ENCODE peak calls at places on chromosomes 7 and 10, in six cellular contexts. X is heart right ventricle, D is transverse colon, C is left ventricle myocardium inferior, N is pancreas, V is lower leg skin. Q is an unnamed sample.

GRCh38 chr10:97025613-97026242 is 160.0 kb downstream of the SLIT1 start:
- DNase-seq in C (no peak), N (peak; percentile 58), X (no peak), D (peak; percentile 69), V (no peak), Q (no peak)

GRCh38 chr7:55120501-55121198 is 101.8 kb downstream of the EGFR start:
- DNase-seq in X (peak; percentile 64), N (peak; percentile 40), V (peak; percentile 79), D (no peak), C (peak; percentile 70), Q (no peak)

GRCh38 chr7:17963281-17963680 is 23.0 kb upstream of the SNX13 start:
- DNase-seq in X (no peak), C (no peak), N (no peak), D (no peak), V (no peak), Q (peak; percentile 46)

GRCh38 chr10:77842652-77843212 is 83.8 kb downstream of the DLG5 start:
- DNase-seq in C (no peak), D (no peak), X (no peak), N (no peak), V (no peak), Q (no peak)

GRCh38 chr7:47078241-47078640 is 503.7 kb downstream of the TNS3 start:
- DNase-seq in C (no peak), D (no peak), X (no peak), N (no peak), V (no peak), Q (no peak)

GRCh38 chr10:78354101-78354500 is 320.4 kb downstream of the RPS24 start:
- DNase-seq in D (no peak), N (no peak), X (no peak), V (no peak), C (no peak), Q (no peak)

GRCh38 chr10:3125527-3126170 is 46.9 kb downstream of the PITRM1 start:
- DNase-seq in C (no peak), D (no peak), X (no peak), N (no peak), V (no peak), Q (no peak)

GRCh38 chr10:113620486-113620885 is 43.4 kb downstream of the NRAP start:
- DNase-seq in D (no peak), X (no peak), V (no peak), C (no peak), N (no peak), Q (no peak)

GRCh38 chr10:110200518-110200917 is 6.9 kb upstream of the MXI1 start:
- DNase-seq in D (no peak), C (no peak), N (no peak), V (no peak), X (no peak), Q (no peak)

GRCh38 chr7:151122276-151122675 is 36.0 kb downstream of the AGAP3 start:
- DNase-seq in X (no peak), V (no peak), C (no peak), N (no peak), D (no peak), Q (no peak)

GRCh38 chr10:19788075-19788686 is 28.1 kb upstream of the PLXDC2 start:
- DNase-seq in X (no peak), N (no peak), C (no peak), V (no peak), D (peak; percentile 23), Q (peak; percentile 18)

GRCh38 chr7:16826061-16826460 is 21.3 kb upstream of the AGR2 start:
- DNase-seq in X (no peak), N (no peak), C (no peak), D (no peak), V (no peak), Q (no peak)

GRCh38 chr10:79147796-79148451 is 79.2 kb downstream of the ZMIZ1 start:
- DNase-seq in V (no peak), D (no peak), N (no peak), C (no peak), X (no peak), Q (no peak)

GRCh38 chr7:92279429-92280031 is 33.8 kb downstream of the ANKIB1 start:
- DNase-seq in V (no peak), X (no peak), N (no peak), C (no peak), D (no peak), Q (no peak)

GRCh38 chr7:94190599-94191061 is 186.5 kb upstream of the BET1 start:
- DNase-seq in N (no peak), D (no peak), V (no peak), C (no peak), X (no peak), Q (peak; percentile 80)

GRCh38 chr10:75295901-75296441 is 60.2 kb upstream of the COMTD1 start:
- DNase-seq in X (no peak), N (no peak), D (no peak), C (no peak), V (peak; percentile 89), Q (no peak)

GRCh38 chr7:2966466-2967078 is 77.1 kb downstream of the CARD11 start:
- DNase-seq in X (no peak), C (no peak), V (peak; percentile 40), D (no peak), N (no peak), Q (no peak)

GRCh38 chr7:146655928-146656797 is 539.6 kb downstream of the CNTNAP2 start:
- DNase-seq in V (no peak), D (no peak), N (peak; percentile 19), X (no peak), C (no peak), Q (no peak)

GRCh38 chr10:90418869-90419652 is 438.8 kb downstream of the HTR7 start:
- DNase-seq in V (no peak), X (no peak), D (no peak), C (no peak), N (no peak), Q (peak; percentile 13)

GRCh38 chr7:12389089-12389700 is 14.5 kb downstream of the VWDE start:
- DNase-seq in X (no peak), D (peak; percentile 26), N (peak; percentile 16), V (no peak), C (no peak), Q (peak; percentile 23)

GRCh38 chr7:112076309-112076708 is 129.9 kb downstream of the DOCK4 start:
- DNase-seq in D (no peak), V (no peak), N (no peak), C (no peak), X (no peak), Q (no peak)

GRCh38 chr7:102303669-102304422 is 17.2 kb downstream of the SH2B2 start:
- DNase-seq in V (no peak), C (no peak), D (no peak), X (no peak), N (no peak), Q (no peak)

GRCh38 chr7:102304668-102305067 is 18.0 kb downstream of the SH2B2 start:
- DNase-seq in V (no peak), C (no peak), X (no peak), N (no peak), D (no peak), Q (no peak)

GRCh38 chr7:102300643-102301211 is 14.1 kb downstream of the SH2B2 start:
- DNase-seq in D (no peak), V (no peak), N (no peak), X (peak; percentile 40), C (no peak), Q (no peak)

GRCh38 chr7:102305414-102306268 is 19.0 kb downstream of the SH2B2 start:
- DNase-seq in N (no peak), D (peak; percentile 44), X (no peak), C (no peak), V (no peak), Q (no peak)

DNA sequence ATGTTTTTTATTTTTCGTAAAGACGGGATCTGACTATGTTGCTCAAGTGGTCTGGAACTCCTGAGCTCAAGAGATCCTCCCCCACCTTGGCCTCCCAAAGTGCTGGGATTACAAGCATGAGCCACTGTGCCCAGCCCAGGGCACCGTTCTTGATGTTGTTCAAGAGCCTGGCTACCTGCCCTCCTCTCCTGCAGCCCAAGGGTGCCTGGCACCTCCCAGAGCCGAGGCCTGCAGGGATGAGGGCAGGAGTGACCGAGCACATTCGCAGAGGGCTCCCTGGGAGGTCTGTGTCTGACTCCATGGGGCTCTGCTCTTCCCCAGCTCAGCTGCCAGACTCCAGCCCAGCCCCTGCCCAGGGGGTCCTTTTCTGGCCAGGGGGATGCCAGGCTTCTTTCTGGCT is 15.4 kb downstream of the SH2B2 start:
- DNase-seq in V (no peak), N (no peak), X (no peak), D (no peak), C (no peak), Q (no peak)
- H3K4me3 ChIP-seq in V (no peak overlapping the region), N (no peak overlapping the region), X (no peak overlapping the region), D (no peak overlapping the region), C (no peak overlapping the region), Q (no peak overlapping the region)

GRCh38 chr10:108632044-108632443 is 1291.3 kb downstream of the XPNPEP1 start:
- DNase-seq in N (no peak), V (no peak), D (no peak), X (no peak), C (no peak), Q (no peak)

GRCh38 chr10:108631332-108631731 is 1292.0 kb downstream of the XPNPEP1 start:
- DNase-seq in N (no peak), D (no peak), X (no peak), V (no peak), C (no peak), Q (no peak)

DNA sequence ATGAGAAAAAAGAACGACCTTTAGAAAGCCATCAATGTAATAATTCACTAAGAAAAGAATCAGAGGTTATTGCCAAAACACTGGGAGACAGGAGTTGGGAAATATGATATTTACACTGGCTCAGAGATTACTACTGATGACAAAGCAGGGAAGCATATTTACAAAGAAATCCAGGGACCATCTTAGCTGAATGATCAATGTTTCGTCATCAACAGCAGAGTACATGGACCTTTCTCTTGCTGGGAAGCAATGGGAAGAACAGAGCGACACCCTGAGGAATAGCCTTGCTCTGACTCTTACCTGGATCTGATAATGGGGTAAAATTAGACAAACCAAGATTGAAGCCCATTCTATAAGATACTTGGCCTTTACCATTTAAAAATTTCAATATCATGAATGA is 1293.5 kb downstream of the XPNPEP1 start:
- DNase-seq in N (no peak), V (no peak), C (no peak), D (no peak), X (no peak), Q (no peak)
- TF ChIP-seq CTCF in N (no peak), V (no peak), C (no peak), D (no peak), X (no peak), Q (no peak)

GRCh38 chr10:11602357-11602756 is 9.1 kb downstream of the USP6NL start:
- DNase-seq in D (no peak), C (no peak), X (no peak), N (no peak), V (no peak), Q (no peak)
- H3K4me3 ChIP-seq in D (no peak overlapping the region), C (no peak overlapping the region), X (no peak overlapping the region), N (no peak overlapping the region), V (no peak overlapping the region), Q (no peak overlapping the region)

GRCh38 chr7:27149817-27150567 is 2.4 kb downstream of the HOXA3 start:
- DNase-seq in D (peak; percentile 40), N (no peak), X (no peak), C (no peak), V (peak; percentile 86), Q (no peak)

GRCh38 chr7:27151945-27152815 is at the start of gene HOXA3:
- DNase-seq in V (peak; percentile 87), X (no peak), D (peak; percentile 84), N (peak; percentile 10), C (peak; percentile 9), Q (no peak)

GRCh38 chr7:27148776-27149641 is 1.4 kb upstream of the HOXA6 start:
- DNase-seq in X (no peak), C (no peak), N (no peak), D (peak; percentile 57), V (peak; percentile 83), Q (no peak)

GRCh38 chr7:27151341-27151944 is 940 bp downstream of the HOXA3 start:
- DNase-seq in N (peak; percentile 10), V (peak; percentile 89), X (no peak), C (peak; percentile 12), D (no peak), Q (no peak)

GRCh38 chr7:27150568-27151340 is 1.6 kb downstream of the HOXA3 start:
- DNase-seq in N (no peak), D (peak; percentile 86), X (peak; percentile 66), C (peak; percentile 51), V (peak; percentile 96), Q (no peak)
- TF ChIP-seq CTCF in N (peak; percentile 80), D (peak; percentile 97), X (peak; percentile 82), C (peak; percentile 88), V (peak; percentile 38), Q (peak; percentile 67)

Q was measured in AG09309.